ENCODE peak calls at places on chromosomes 7 and 10, in ten cellular contexts. J is tibial artery, T is brain microvascular endothelial cell, F is SK-N-SH, M is left ventricle myocardium inferior, U is hepatocyte, D is heart left ventricle, V is heart right ventricle, I is adrenal gland, K is psoas muscle. A is an unnamed sample.

GRCh38 chr7:94042381-94042780 is 38.2 kb upstream of the BET1 start:
- DNase-seq in J (no peak), T (no peak), F (no peak), M (no peak), U (no peak), D (no peak), V (no peak), I (no peak), K (no peak), A (no peak)

GRCh38 chr10:69888882-69889584 is 87.3 kb downstream of the COL13A1 start:
- DNase-seq in J (no peak), T (no peak), F (no peak), M (no peak), U (no peak), D (no peak), V (no peak), I (no peak), K (no peak), A (no peak)

GRCh38 chr7:1060315-1061080 is 16.2 kb downstream of the GPR146 start:
- DNase-seq in J (peak; percentile 92), T (no peak), F (no peak), M (peak; percentile 61), U (peak; percentile 50), D (no peak), V (no peak), I (no peak), K (no peak), A (peak; percentile 58)

GRCh38 chr7:36884863-36885262 is 160.6 kb upstream of the AOAH start:
- DNase-seq in J (no peak), T (no peak), F (no peak), M (no peak), U (no peak), D (no peak), V (no peak), I (no peak), K (no peak), A (no peak)

GRCh38 chr10:101843032-101843991 is at the start of gene KCNIP2:
- DNase-seq in J (no peak), T (no peak), F (peak; percentile 91), M (peak; percentile 62), U (peak; percentile 50), D (peak; percentile 43), V (peak; percentile 67), I (no peak), K (no peak), A (peak; percentile 92)

GRCh38 chr10:30018512-30018911 is 40.9 kb downstream of the JCAD start:
- DNase-seq in J (no peak), T (no peak), F (no peak), M (no peak), U (no peak), D (no peak), V (no peak), I (no peak), K (no peak), A (no peak)

GRCh38 chr7:112938895-112939588 is 147.6 kb downstream of the GPR85 start:
- DNase-seq in J (peak; percentile 67), T (peak; percentile 24), F (peak; percentile 67), M (peak; percentile 22), U (peak; percentile 76), D (peak; percentile 39), V (no peak), I (peak; percentile 26), K (peak; percentile 21), A (peak; percentile 87)

GRCh38 chr10:29554660-29555059 is 80.1 kb downstream of the SVIL start:
- DNase-seq in J (no peak), T (peak; percentile 65), F (no peak), M (no peak), U (no peak), D (no peak), V (no peak), I (no peak), K (no peak), A (peak; percentile 49)

DNA sequence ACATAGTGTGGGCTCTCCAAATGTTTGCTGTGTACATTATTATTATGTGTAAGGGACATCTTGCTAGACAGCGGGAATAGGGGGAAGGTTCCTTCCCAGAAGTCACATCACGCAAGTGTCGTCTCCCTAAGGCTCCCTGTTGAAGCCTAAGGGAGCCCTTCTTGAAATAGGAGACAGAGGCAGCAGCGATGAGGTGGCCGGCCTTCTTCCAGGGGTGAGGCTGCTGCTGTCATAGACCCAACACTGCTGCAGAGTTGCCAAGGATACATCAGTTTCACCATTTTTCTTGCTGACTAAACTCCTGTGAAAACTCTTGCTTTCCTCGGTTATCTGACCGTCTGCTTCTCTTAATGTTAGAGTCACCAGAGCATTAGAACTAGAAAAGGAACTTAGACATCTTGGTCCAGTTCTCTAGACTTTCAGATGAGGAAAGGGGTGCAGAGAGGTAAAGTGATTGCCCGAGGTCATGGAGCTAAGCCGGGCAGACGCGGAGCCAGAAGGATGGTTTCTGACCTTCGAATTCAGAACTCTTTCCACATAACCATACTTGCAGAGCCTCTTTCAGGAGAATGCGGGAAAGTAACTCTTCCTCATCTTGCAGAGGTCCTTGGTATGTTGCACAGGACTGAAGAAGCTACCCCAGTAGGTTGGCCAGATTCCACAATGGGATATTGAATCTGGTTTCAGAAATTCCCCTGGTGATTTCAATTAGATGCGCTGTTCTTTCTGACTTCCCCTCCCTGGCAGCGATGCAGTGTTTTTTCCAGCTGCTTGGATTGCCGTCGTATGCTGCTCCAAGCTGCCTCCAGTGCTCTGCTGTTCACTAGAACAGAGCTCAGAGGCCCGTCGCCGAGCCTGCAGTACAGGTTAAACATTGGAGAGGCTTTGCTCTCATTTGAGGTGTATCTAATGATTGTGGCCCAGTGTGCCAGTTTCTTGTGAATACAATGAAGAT is 217.1 kb downstream of the CAMK1D start:
- DNase-seq in J (peak; percentile 61), T (peak; percentile 33), F (no peak), M (peak; percentile 28), U (no peak), D (no peak), V (peak; percentile 20), I (peak; percentile 26), K (peak; percentile 53), A (no peak)
- H3K4me3 ChIP-seq in J (no peak overlapping the region), T (no peak overlapping the region), F (no peak overlapping the region), M (peak overlapping the region; percentile 3), U (no peak overlapping the region), D (no peak overlapping the region), V (no peak overlapping the region), I (no peak overlapping the region), K (no peak overlapping the region), A (no peak overlapping the region)

DNA sequence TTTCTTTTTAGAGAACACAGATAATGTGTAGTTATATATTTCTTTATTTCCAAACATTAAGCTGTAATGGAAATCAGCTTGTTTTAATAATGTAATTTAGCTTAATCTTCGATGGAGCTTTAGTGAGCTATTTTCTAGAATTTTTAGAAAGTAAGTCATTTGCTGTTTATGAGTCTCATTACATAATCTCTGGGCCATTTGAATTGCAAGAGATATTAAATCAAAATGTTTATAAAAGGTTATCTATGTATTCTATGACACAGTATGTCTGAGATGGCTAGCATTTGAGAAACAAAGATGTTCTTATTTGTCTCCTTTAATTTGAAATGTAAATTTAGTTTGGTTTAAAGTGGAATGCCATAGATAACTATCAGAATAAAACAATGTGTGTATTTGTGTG is 477.9 kb upstream of the KLF6 start:
- DNase-seq in J (no peak), T (no peak), F (no peak), M (no peak), U (no peak), D (no peak), V (no peak), I (no peak), K (no peak), A (no peak)
- H3K4me3 ChIP-seq in J (no peak overlapping the region), T (no peak overlapping the region), F (no peak overlapping the region), M (no peak overlapping the region), U (no peak overlapping the region), D (no peak overlapping the region), V (no peak overlapping the region), I (no peak overlapping the region), K (no peak overlapping the region), A (no peak overlapping the region)

GRCh38 chr10:31134303-31134928 is 102.8 kb upstream of the ZNF438 start:
- DNase-seq in J (peak; percentile 67), T (peak; percentile 41), F (no peak), M (no peak), U (peak; percentile 39), D (no peak), V (peak; percentile 72), I (no peak), K (no peak), A (peak; percentile 57)

GRCh38 chr10:31136386-31136785 is 104.7 kb upstream of the ZNF438 start:
- DNase-seq in J (no peak), T (no peak), F (no peak), M (no peak), U (no peak), D (no peak), V (no peak), I (no peak), K (no peak), A (no peak)

GRCh38 chr10:31133251-31133627 is 101.6 kb upstream of the ZNF438 start:
- DNase-seq in J (no peak), T (no peak), F (no peak), M (no peak), U (no peak), D (no peak), V (no peak), I (no peak), K (no peak), A (no peak)

GRCh38 chr10:31132681-31133239 is 101.1 kb upstream of the ZNF438 start:
- DNase-seq in J (no peak), T (no peak), F (no peak), M (no peak), U (no peak), D (no peak), V (no peak), I (no peak), K (no peak), A (peak; percentile 3)

DNA sequence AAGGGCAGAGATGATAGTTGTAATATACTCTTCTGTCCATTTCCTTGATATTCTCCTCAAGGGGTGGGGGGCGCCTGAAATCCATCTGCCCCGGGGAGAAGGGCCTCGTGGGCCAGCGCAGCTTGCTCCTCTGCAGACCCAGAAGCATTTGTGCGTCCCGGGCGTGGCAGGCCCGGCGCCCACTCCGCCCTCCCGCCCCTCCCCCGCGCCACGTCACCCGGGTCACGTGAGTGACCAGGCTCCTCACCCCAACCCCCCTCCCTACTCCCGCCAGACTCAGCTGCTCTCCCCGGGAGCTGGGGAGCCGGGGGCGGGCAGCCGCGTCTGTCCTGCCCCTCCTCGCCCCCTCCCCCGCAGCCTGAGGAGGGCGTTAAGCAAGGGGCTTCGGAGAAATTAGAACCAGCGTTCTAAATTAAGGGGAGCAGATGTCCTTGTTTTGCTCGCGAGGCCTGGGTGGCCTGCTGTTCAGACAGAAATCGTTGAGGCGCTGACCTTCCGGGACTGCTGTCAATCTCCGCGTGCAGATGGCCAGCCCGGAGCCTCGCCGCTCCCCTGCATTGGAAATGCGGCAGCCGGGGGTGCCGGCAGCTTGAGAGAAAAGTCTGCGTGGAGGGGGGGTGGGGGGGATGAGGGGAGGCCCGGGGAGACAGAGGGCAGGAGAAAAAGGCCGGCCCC is 102.1 kb upstream of the ZNF438 start:
- DNase-seq in J (peak; percentile 90), T (no peak), F (peak; percentile 97), M (peak; percentile 88), U (peak; percentile 87), D (peak; percentile 89), V (peak; percentile 90), I (peak; percentile 74), K (peak; percentile 83), A (peak; percentile 71)
- H3K4me3 ChIP-seq in J (peak overlapping the region; percentile 54), T (peak overlapping the region; percentile 35), F (no peak overlapping the region), M (peak overlapping the region; percentile 66), U (no peak overlapping the region), D (peak overlapping the region; percentile 1), V (peak overlapping the region; percentile 56), I (no peak overlapping the region), K (peak overlapping the region; percentile 70), A (peak overlapping the region; percentile 66)

DNA sequence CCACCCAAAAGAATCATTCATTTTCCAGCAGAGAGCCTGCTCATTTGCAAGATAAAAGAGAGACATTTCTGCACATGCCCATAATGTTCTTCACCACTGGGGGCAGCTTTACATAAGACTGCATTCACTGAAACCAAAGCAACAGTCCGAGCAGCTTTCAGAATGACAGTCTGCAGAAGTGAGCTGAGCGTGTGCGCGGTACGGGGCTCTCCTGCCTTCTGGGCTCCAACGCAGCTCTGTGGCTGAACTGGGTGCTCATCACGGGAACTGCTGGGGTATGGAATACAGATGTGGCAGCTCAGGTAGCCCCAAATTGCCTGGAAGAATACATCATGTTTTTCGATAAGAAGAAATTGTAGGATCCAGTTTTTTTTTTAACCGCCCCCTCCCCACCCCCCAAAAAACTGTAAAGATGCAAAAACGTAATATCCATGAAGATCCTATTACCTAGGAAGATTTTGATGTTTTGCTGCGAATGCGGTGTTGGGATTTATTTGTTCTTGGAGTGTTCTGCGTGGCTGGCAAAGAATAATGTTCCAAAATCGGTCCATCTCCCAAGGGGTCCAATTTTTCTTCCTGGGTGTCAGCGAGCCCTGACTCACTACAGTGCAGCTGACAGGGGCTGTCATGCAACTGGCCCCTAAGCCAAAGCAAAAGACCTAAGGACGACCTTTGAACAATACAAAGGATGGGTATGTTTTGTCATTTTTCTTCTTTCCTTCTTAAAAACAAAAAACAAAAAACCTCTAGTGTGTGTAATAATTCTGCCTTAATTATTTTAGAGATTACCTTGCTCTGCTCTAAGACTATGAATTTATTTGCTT is at the start of gene LRRTM3:
- DNase-seq in J (no peak), T (peak; percentile 88), F (peak; percentile 64), M (peak; percentile 19), U (peak; percentile 87), D (peak; percentile 20), V (peak; percentile 17), I (peak; percentile 52), K (no peak), A (peak; percentile 95)
- H3K4me3 ChIP-seq in J (no peak within 1 kb of the TSS), T (peak within 1 kb of the TSS; percentile 32), F (peak within 1 kb of the TSS; percentile 38), M (peak within 1 kb of the TSS; percentile 34), U (peak within 1 kb of the TSS; percentile 16), D (no peak within 1 kb of the TSS), V (no peak within 1 kb of the TSS), I (no peak within 1 kb of the TSS), K (peak within 1 kb of the TSS; percentile 46), A (peak within 1 kb of the TSS; percentile 35)